ENCODE peak calls at places on chromosome 20, in eight cellular contexts. One of them, this sample, is unnamed.

GRCh38 chr20:25013478-25014380 is 21.2 kb upstream of the APMAP start:
- DNase-seq in heart right ventricle: no peak
- DNase-seq in mucosa of descending colon: no peak
- DNase-seq in A549: no peak
- DNase-seq in fibroblast of lung: no peak
- DNase-seq in IMR-90: no peak
- DNase-seq in H9: no peak
- DNase-seq in upper lobe of right lung: peak; percentile 53
- DNase-seq in this sample: peak; percentile 49

GRCh38 chr20:62318411-62319345 is 15.9 kb downstream of the ADRM1 start:
- DNase-seq in heart right ventricle: no peak
- DNase-seq in mucosa of descending colon: no peak
- DNase-seq in A549: peak; percentile 58
- DNase-seq in fibroblast of lung: no peak
- DNase-seq in IMR-90: no peak
- DNase-seq in H9: no peak
- DNase-seq in upper lobe of right lung: no peak
- DNase-seq in this sample: no peak

GRCh38 chr20:53660078-53660909 is 66.7 kb upstream of the ZNF217 start:
- DNase-seq in heart right ventricle: peak; percentile 36
- DNase-seq in mucosa of descending colon: peak; percentile 65
- DNase-seq in A549: no peak
- DNase-seq in fibroblast of lung: no peak
- DNase-seq in IMR-90: peak; percentile 17
- DNase-seq in H9: peak; percentile 37
- DNase-seq in upper lobe of right lung: no peak
- DNase-seq in this sample: peak; percentile 55

GRCh38 chr20:44722990-44723389 is 7.8 kb downstream of the CCN5 start:
- DNase-seq in heart right ventricle: no peak
- DNase-seq in mucosa of descending colon: no peak
- DNase-seq in A549: no peak
- DNase-seq in fibroblast of lung: no peak
- DNase-seq in IMR-90: no peak
- DNase-seq in H9: no peak
- DNase-seq in upper lobe of right lung: no peak
- DNase-seq in this sample: no peak

GRCh38 chr20:14199111-14199510 is 138.3 kb downstream of the FLRT3 start:
- DNase-seq in heart right ventricle: no peak
- DNase-seq in mucosa of descending colon: no peak
- DNase-seq in A549: no peak
- DNase-seq in fibroblast of lung: peak; percentile 31
- DNase-seq in IMR-90: no peak
- DNase-seq in H9: no peak
- DNase-seq in upper lobe of right lung: no peak
- DNase-seq in this sample: no peak

GRCh38 chr20:17992847-17993508 is 24.2 kb downstream of the MGME1 start:
- DNase-seq in heart right ventricle: no peak
- DNase-seq in mucosa of descending colon: no peak
- DNase-seq in A549: no peak
- DNase-seq in fibroblast of lung: peak; percentile 44
- DNase-seq in IMR-90: peak; percentile 27
- DNase-seq in H9: no peak
- DNase-seq in upper lobe of right lung: no peak
- DNase-seq in this sample: no peak

GRCh38 chr20:60869032-60869550 is 383.0 kb upstream of the CDH4 start:
- DNase-seq in heart right ventricle: no peak
- DNase-seq in mucosa of descending colon: no peak
- DNase-seq in A549: no peak
- DNase-seq in fibroblast of lung: no peak
- DNase-seq in IMR-90: no peak
- DNase-seq in H9: no peak
- DNase-seq in upper lobe of right lung: no peak
- DNase-seq in this sample: no peak

GRCh38 chr20:17403496-17403895 is 127.7 kb downstream of the BFSP1 start:
- DNase-seq in heart right ventricle: no peak
- DNase-seq in mucosa of descending colon: no peak
- DNase-seq in A549: no peak
- DNase-seq in fibroblast of lung: no peak
- DNase-seq in IMR-90: no peak
- DNase-seq in H9: no peak
- DNase-seq in upper lobe of right lung: no peak
- DNase-seq in this sample: no peak

GRCh38 chr20:3199976-3200755 is 4.3 kb downstream of the DDRGK1 start:
- DNase-seq in heart right ventricle: no peak
- DNase-seq in mucosa of descending colon: no peak
- DNase-seq in A549: no peak
- DNase-seq in fibroblast of lung: no peak
- DNase-seq in IMR-90: no peak
- DNase-seq in H9: no peak
- DNase-seq in upper lobe of right lung: no peak
- DNase-seq in this sample: no peak

GRCh38 chr20:23152902-23153301 is 66.8 kb upstream of the CD93 start:
- DNase-seq in heart right ventricle: peak; percentile 3
- DNase-seq in mucosa of descending colon: no peak
- DNase-seq in A549: no peak
- DNase-seq in fibroblast of lung: no peak
- DNase-seq in IMR-90: no peak
- DNase-seq in H9: peak; percentile 4
- DNase-seq in upper lobe of right lung: no peak
- DNase-seq in this sample: no peak

GRCh38 chr20:23151008-23151703 is 65.0 kb upstream of the CD93 start:
- DNase-seq in heart right ventricle: no peak
- DNase-seq in mucosa of descending colon: no peak
- DNase-seq in A549: no peak
- DNase-seq in fibroblast of lung: no peak
- DNase-seq in IMR-90: no peak
- DNase-seq in H9: peak; percentile 17
- DNase-seq in upper lobe of right lung: no peak
- DNase-seq in this sample: no peak

GRCh38 chr20:23151885-23152284 is 65.8 kb upstream of the CD93 start:
- DNase-seq in heart right ventricle: peak; percentile 8
- DNase-seq in mucosa of descending colon: no peak
- DNase-seq in A549: no peak
- DNase-seq in fibroblast of lung: no peak
- DNase-seq in IMR-90: no peak
- DNase-seq in H9: peak; percentile 20
- DNase-seq in upper lobe of right lung: no peak
- DNase-seq in this sample: peak; percentile 70

GRCh38 chr20:23153696-23154341 is 67.7 kb upstream of the CD93 start:
- DNase-seq in heart right ventricle: no peak
- DNase-seq in mucosa of descending colon: no peak
- DNase-seq in A549: no peak
- DNase-seq in fibroblast of lung: no peak
- DNase-seq in IMR-90: no peak
- DNase-seq in H9: peak; percentile 4
- DNase-seq in upper lobe of right lung: no peak
- DNase-seq in this sample: no peak

GRCh38 chr20:23152308-23152892 is 66.3 kb upstream of the CD93 start:
- DNase-seq in heart right ventricle: peak; percentile 89
- DNase-seq in mucosa of descending colon: no peak
- DNase-seq in A549: peak; percentile 36
- DNase-seq in fibroblast of lung: peak; percentile 72
- DNase-seq in IMR-90: peak; percentile 88
- DNase-seq in H9: peak; percentile 14
- DNase-seq in upper lobe of right lung: no peak
- DNase-seq in this sample: peak; percentile 98
- H3K4me1 ChIP-seq in heart right ventricle: peaks cover 84% of the 10 kb centered on the region
- H3K4me1 ChIP-seq in mucosa of descending colon: peaks cover 7% of the 10 kb centered on the region
- H3K4me1 ChIP-seq in A549: peaks cover 36% of the 10 kb centered on the region
- H3K4me1 ChIP-seq in fibroblast of lung: peaks cover 47% of the 10 kb centered on the region
- H3K4me1 ChIP-seq in IMR-90: peaks cover 41% of the 10 kb centered on the region
- H3K4me1 ChIP-seq in H9: no peaks in the 10 kb centered on the region
- H3K4me1 ChIP-seq in upper lobe of right lung: peaks cover 24% of the 10 kb centered on the region
- H3K4me1 ChIP-seq in this sample: peaks cover 83% of the 10 kb centered on the region

DNA sequence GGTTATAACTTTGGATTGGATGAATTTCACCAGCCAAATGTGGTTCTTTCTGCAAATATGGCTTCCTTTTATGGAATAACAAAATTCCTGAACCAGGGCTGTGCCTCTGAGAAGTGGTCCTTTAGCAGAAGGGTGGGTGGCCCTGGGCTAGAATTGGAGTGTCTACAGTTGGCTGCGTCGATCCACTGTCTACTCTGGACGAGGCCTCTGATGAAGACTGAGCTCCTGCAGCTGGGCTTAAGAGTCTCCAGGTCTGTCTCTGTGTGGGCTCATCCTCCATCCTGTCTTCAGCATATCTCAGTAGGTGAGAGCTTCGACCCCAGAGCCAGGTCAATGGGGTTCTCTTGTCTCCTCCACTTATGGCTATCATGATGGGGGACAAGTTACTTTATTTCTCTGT is 166.3 kb upstream of the PMEPA1 start:
- DNase-seq in heart right ventricle: no peak
- DNase-seq in mucosa of descending colon: no peak
- DNase-seq in A549: no peak
- DNase-seq in fibroblast of lung: no peak
- DNase-seq in IMR-90: no peak
- DNase-seq in H9: no peak
- DNase-seq in upper lobe of right lung: no peak
- DNase-seq in this sample: peak; percentile 3
- TF ChIP-seq CTCF in heart right ventricle: no peak
- TF ChIP-seq CTCF in mucosa of descending colon: no peak
- TF ChIP-seq CTCF in A549: no peak
- TF ChIP-seq CTCF in fibroblast of lung: no peak
- TF ChIP-seq CTCF in IMR-90: no peak
- TF ChIP-seq CTCF in H9: no peak
- TF ChIP-seq CTCF in upper lobe of right lung: no peak
- TF ChIP-seq CTCF in this sample: no peak

GRCh38 chr20:41143354-41143753 is 6.0 kb downstream of the PLCG1 start:
- DNase-seq in heart right ventricle: no peak
- DNase-seq in mucosa of descending colon: no peak
- DNase-seq in A549: no peak
- DNase-seq in fibroblast of lung: no peak
- DNase-seq in IMR-90: no peak
- DNase-seq in H9: no peak
- DNase-seq in upper lobe of right lung: peak; percentile 54
- DNase-seq in this sample: no peak

GRCh38 chr20:41142914-41143313 is 5.6 kb downstream of the PLCG1 start:
- DNase-seq in heart right ventricle: no peak
- DNase-seq in mucosa of descending colon: no peak
- DNase-seq in A549: no peak
- DNase-seq in fibroblast of lung: no peak
- DNase-seq in IMR-90: no peak
- DNase-seq in H9: no peak
- DNase-seq in upper lobe of right lung: peak; percentile 41
- DNase-seq in this sample: no peak

GRCh38 chr20:41145821-41146620 is 8.7 kb downstream of the PLCG1 start:
- DNase-seq in heart right ventricle: peak; percentile 65
- DNase-seq in mucosa of descending colon: no peak
- DNase-seq in A549: no peak
- DNase-seq in fibroblast of lung: no peak
- DNase-seq in IMR-90: no peak
- DNase-seq in H9: no peak
- DNase-seq in upper lobe of right lung: peak; percentile 73
- DNase-seq in this sample: no peak

GRCh38 chr20:41142241-41142640 is 4.9 kb downstream of the PLCG1 start:
- DNase-seq in heart right ventricle: no peak
- DNase-seq in mucosa of descending colon: no peak
- DNase-seq in A549: no peak
- DNase-seq in fibroblast of lung: no peak
- DNase-seq in IMR-90: no peak
- DNase-seq in H9: no peak
- DNase-seq in upper lobe of right lung: peak; percentile 56
- DNase-seq in this sample: no peak

GRCh38 chr20:41145317-41145716 is 8.0 kb downstream of the PLCG1 start:
- DNase-seq in heart right ventricle: no peak
- DNase-seq in mucosa of descending colon: no peak
- DNase-seq in A549: no peak
- DNase-seq in fibroblast of lung: no peak
- DNase-seq in IMR-90: no peak
- DNase-seq in H9: no peak
- DNase-seq in upper lobe of right lung: no peak
- DNase-seq in this sample: no peak
- H3K4me1 ChIP-seq in heart right ventricle: peaks cover 100% of the 10 kb centered on the region
- H3K4me1 ChIP-seq in mucosa of descending colon: peaks cover 35% of the 10 kb centered on the region
- H3K4me1 ChIP-seq in A549: peaks cover 8% of the 10 kb centered on the region
- H3K4me1 ChIP-seq in fibroblast of lung: peaks cover 9% of the 10 kb centered on the region
- H3K4me1 ChIP-seq in IMR-90: peaks cover 17% of the 10 kb centered on the region
- H3K4me1 ChIP-seq in H9: peaks cover 7% of the 10 kb centered on the region
- H3K4me1 ChIP-seq in upper lobe of right lung: peaks cover 99% of the 10 kb centered on the region
- H3K4me1 ChIP-seq in this sample: peaks cover 13% of the 10 kb centered on the region

DNA sequence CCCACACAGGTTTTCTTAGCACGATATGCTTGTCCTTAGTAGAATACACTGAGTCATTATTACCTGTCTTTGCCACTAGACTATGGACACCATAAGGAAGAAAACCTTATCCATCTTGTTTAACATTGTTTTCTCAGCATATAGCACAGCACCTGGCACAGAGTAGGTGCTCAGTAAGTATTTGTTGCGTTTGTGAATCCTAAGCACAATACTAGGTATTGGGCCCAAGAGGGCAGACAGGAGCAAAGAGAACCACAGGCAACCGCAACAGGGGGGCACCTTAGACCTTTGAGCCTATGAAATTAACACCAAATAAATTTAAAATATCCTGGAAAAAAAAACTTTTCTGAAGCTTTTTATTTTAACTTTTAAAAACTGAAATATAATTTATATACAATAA is 3.7 kb upstream of the NCOA6 start:
- DNase-seq in heart right ventricle: no peak
- DNase-seq in mucosa of descending colon: no peak
- DNase-seq in A549: peak; percentile 10
- DNase-seq in fibroblast of lung: no peak
- DNase-seq in IMR-90: no peak
- DNase-seq in H9: no peak
- DNase-seq in upper lobe of right lung: no peak
- DNase-seq in this sample: no peak
- TF ChIP-seq CTCF in heart right ventricle: no peak
- TF ChIP-seq CTCF in mucosa of descending colon: no peak
- TF ChIP-seq CTCF in A549: no peak
- TF ChIP-seq CTCF in fibroblast of lung: no peak
- TF ChIP-seq CTCF in IMR-90: no peak
- TF ChIP-seq CTCF in H9: peak; percentile 57
- TF ChIP-seq CTCF in upper lobe of right lung: no peak
- TF ChIP-seq CTCF in this sample: no peak

DNA sequence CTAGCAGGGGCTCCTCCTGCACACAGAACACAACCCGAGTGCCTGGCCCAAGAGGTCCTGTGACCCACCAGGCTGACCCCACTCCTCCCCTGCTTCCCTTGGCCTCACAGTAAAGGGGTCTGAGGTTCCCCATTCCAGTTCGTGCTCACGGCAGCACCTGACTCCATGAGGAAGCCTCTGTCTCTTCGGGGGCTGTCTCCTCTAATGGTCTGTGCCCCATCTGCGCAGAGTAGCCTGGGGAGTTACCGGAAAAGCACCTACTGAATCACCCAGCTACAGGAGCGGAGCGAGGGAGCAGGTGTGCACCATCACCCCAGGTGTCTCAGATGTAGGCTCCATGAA is 93.2 kb downstream of the ASXL1 start:
- DNase-seq in heart right ventricle: no peak
- DNase-seq in mucosa of descending colon: no peak
- DNase-seq in A549: no peak
- DNase-seq in fibroblast of lung: no peak
- DNase-seq in IMR-90: no peak
- DNase-seq in H9: no peak
- DNase-seq in upper lobe of right lung: no peak
- DNase-seq in this sample: no peak
- H3K4me1 ChIP-seq in heart right ventricle: peaks cover 60% of the 10 kb centered on the region
- H3K4me1 ChIP-seq in mucosa of descending colon: no peaks in the 10 kb centered on the region
- H3K4me1 ChIP-seq in A549: peaks cover under 1% of the 10 kb centered on the region
- H3K4me1 ChIP-seq in fibroblast of lung: no peaks in the 10 kb centered on the region
- H3K4me1 ChIP-seq in IMR-90: no peaks in the 10 kb centered on the region
- H3K4me1 ChIP-seq in H9: no peaks in the 10 kb centered on the region
- H3K4me1 ChIP-seq in upper lobe of right lung: peaks cover 30% of the 10 kb centered on the region
- H3K4me1 ChIP-seq in this sample: no peaks in the 10 kb centered on the region

GRCh38 chr20:19609642-19610223 is 148.3 kb upstream of the RIN2 start:
- DNase-seq in heart right ventricle: no peak
- DNase-seq in mucosa of descending colon: no peak
- DNase-seq in A549: no peak
- DNase-seq in fibroblast of lung: peak; percentile 65
- DNase-seq in IMR-90: no peak
- DNase-seq in H9: no peak
- DNase-seq in upper lobe of right lung: no peak
- DNase-seq in this sample: no peak
- TF ChIP-seq CTCF in heart right ventricle: no peak
- TF ChIP-seq CTCF in mucosa of descending colon: no peak
- TF ChIP-seq CTCF in A549: no peak
- TF ChIP-seq CTCF in fibroblast of lung: no peak
- TF ChIP-seq CTCF in IMR-90: no peak
- TF ChIP-seq CTCF in H9: no peak
- TF ChIP-seq CTCF in upper lobe of right lung: no peak
- TF ChIP-seq CTCF in this sample: no peak